ENCODE peak calls at places on chromosomes 12 and 14, in four cellular contexts. Q is right cardiac atrium, J is sigmoid colon, T is adrenal gland. A is an unnamed sample. For H3K27me3, the result is how much of the 10 kb centered on the place peaks cover.

GRCh38 chr12:108310489-108310888 is 28.6 kb downstream of the CMKLR1 start:
- DNase-seq in J (no peak), Q (no peak), T (no peak), A (peak)

GRCh38 chr12:64666054-64666914 is 56.0 kb downstream of the RASSF3 start:
- DNase-seq in Q (no peak), J (no peak), T (no peak), A (no peak)

GRCh38 chr14:36820111-36820709 is 158.6 kb downstream of the PAX9 start:
- DNase-seq in Q (no peak), T (no peak), J (no peak), A (no peak)

GRCh38 chr14:74945261-74945851 is 10.0 kb downstream of the PGF start:
- DNase-seq in Q (no peak), J (peak), T (no peak), A (peak)

GRCh38 chr14:54686871-54687749 is 120.2 kb downstream of the SAMD4A start:
- DNase-seq in J (no peak), Q (no peak), T (no peak), A (no peak)

GRCh38 chr14:54175298-54175942 is 218.8 kb upstream of the BMP4 start:
- DNase-seq in T (peak), Q (peak), J (peak), A (peak)

GRCh38 chr12:91211869-91212268 is 29.3 kb upstream of the DCN start:
- DNase-seq in J (no peak), Q (no peak), T (no peak), A (no peak)

GRCh38 chr14:93629636-93630035 is 158.6 kb downstream of the PRIMA1 start:
- DNase-seq in Q (no peak), J (no peak), T (no peak), A (peak)

GRCh38 chr12:25994252-25994651 is 35.8 kb downstream of the RASSF8 start:
- DNase-seq in J (no peak), Q (no peak), T (no peak), A (no peak)

GRCh38 chr12:9692909-9693308 is 23.4 kb downstream of the CLEC2D start:
- DNase-seq in T (no peak), Q (no peak), J (no peak), A (no peak)

GRCh38 chr12:29004066-29004935 is 144.8 kb upstream of the FAR2 start:
- DNase-seq in T (no peak), J (no peak), Q (no peak), A (no peak)

DNA sequence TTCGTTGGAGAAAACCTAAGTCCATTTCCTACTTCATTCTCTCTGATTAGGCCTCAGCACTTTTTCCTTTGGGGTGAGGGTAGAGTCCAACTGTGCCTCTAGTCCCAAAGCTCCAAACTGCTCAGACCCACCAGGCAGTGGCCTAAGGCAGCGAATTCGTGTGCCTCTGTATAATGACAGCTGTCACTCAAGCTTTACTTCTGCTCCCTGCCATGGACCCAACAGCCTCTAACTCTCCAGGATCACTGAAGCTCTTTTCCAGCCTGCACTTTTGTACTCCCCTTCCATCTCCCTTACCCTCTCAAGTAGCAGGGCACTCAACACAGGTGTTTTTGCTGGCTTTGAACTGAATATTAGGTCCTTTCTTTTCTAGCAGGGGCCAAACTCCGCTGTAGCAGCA is 14.8 kb upstream of the OR6S1 start:
- DNase-seq in Q (no peak), T (no peak), J (no peak), A (no peak)
- H3K27me3 ChIP-seq in Q (under half), T (half or more), J (under half), A (under half)

GRCh38 chr14:77114609-77115008 is 16.6 kb downstream of the CIPC start:
- DNase-seq in Q (no peak), T (no peak), J (no peak), A (no peak)
- H3K4me3 ChIP-seq in Q (no peak), T (no peak), J (no peak), A (no peak)

GRCh38 chr12:98372340-98373018 is 142.9 kb upstream of the TMPO start:
- DNase-seq in Q (no peak), T (no peak), J (no peak), A (peak)
- H3K27me3 ChIP-seq in Q (under half), T (under half), J (under half), A (under half)

DNA sequence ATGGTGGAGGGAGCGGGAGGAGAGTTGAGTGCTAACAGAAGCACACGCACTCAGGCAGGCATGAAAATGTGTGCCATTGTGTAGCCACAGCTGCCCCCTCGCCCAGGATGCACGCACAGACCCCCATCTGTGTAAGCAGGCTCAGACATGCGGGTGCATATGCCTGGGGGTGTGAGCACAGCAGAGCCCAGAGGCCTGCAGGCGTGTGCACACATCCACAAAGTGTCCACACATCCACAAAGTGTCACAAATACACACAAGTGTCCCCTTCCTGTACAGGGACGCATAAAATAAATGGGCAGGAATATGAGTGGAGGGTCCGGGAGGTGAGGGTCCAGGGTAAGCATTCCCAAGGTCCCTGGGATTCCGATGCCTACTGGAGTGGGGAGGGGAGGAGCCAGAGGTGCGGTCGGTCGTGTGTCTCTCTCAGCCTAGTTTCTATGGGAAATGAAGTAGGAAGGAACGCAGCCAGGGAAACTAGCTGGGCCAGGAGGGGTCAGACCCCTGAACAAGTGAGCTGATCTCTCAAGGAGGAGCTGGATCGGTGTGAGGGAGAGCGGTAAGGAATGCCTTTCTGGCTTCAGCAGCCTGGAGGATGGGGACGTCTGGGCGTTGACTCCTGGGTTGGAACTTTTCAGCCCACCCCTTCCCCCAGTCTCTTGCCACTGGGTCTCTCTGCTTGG is 669 bp upstream of the KRT7 start:
- DNase-seq in Q (no peak), J (peak), T (no peak), A (peak)
- H3K4me3 ChIP-seq in Q (no peak), J (no peak), T (no peak), A (peak)

GRCh38 chr12:117080707-117081141 is 18.5 kb downstream of the TESC start:
- DNase-seq in T (no peak), J (no peak), Q (no peak), A (no peak)

GRCh38 chr12:117089463-117089862 is 9.8 kb downstream of the TESC start:
- DNase-seq in J (no peak), Q (no peak), T (no peak), A (no peak)

GRCh38 chr12:117087808-117088207 is 11.4 kb downstream of the TESC start:
- DNase-seq in T (peak), Q (no peak), J (no peak), A (no peak)

GRCh38 chr12:117084405-117085317 is 14.6 kb downstream of the TESC start:
- DNase-seq in Q (no peak), J (peak), T (peak), A (no peak)

GRCh38 chr12:117085318-117085947 is 13.8 kb downstream of the TESC start:
- DNase-seq in T (peak), J (peak), Q (no peak), A (no peak)
- H3K27me3 ChIP-seq in T (under half), J (under half), Q (under half), A (under half)

GRCh38 chr12:87280893-87281292 is 748.3 kb downstream of the C12orf50 start:
- DNase-seq in T (no peak), J (no peak), Q (no peak), A (no peak)
- H3K4me3 ChIP-seq in T (no peak), J (no peak), Q (no peak), A (no peak)

DNA sequence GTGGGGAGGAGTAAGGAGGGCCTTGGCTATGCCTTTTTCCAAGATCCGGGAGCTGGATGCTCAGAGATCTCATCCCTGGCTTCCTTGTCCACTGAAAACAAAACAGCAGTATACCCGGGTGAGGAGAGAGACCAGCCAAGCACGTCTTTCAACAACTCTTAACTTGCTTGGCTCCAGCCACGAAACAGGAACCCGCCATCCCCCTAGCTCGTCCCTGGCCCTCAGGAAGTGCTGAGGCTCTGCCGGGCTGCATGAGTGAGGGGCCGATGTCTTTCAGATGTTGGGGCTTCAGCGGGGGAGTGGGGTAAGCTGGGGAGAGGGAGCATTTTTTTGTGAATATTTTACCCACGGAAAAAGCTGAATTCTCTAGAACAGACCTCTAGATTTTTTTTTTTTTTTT is 231.1 kb downstream of the CACNA1C start:
- DNase-seq in T (no peak), J (no peak), Q (no peak), A (no peak)
- H3K27me3 ChIP-seq in T (under half), J (under half), Q (under half), A (under half)

A was measured in GM23338.